ENCODE peak calls at places on chromosomes 4 and X, in four cellular contexts. X is pancreas, Y is substantia nigra, Q is neural progenitor cell. L is an unnamed sample.

GRCh38 chr4:125389713-125390112 is 75.0 kb downstream of the FAT4 start:
- DNase-seq in X (no peak), Y (no peak), Q (no peak), L (peak)

GRCh38 chrX:482702-483203 is 96.0 kb upstream of the PPP2R3B start:
- DNase-seq in X (no peak), Y (no peak), Q (no peak), L (no peak)

GRCh38 chr4:22202351-22203343 is 254.1 kb upstream of the KCNIP4 start:
- DNase-seq in X (no peak), Y (no peak), Q (no peak), L (peak)

GRCh38 chr4:119823891-119824290 is 195.3 kb upstream of the PDE5A start:
- DNase-seq in X (no peak), Y (no peak), Q (no peak), L (no peak)

GRCh38 chrX:30301977-30302376 is 7.2 kb downstream of the NR0B1 start:
- DNase-seq in X (no peak), Y (no peak), Q (peak), L (peak)

GRCh38 chrX:41603591-41603990 is 85.2 kb upstream of the GPR34 start:
- DNase-seq in X (no peak), Y (no peak), Q (no peak), L (no peak)

GRCh38 chrX:10135561-10136399 is 21.0 kb upstream of the CLCN4 start:
- DNase-seq in X (no peak), Y (no peak), Q (no peak), L (no peak)

GRCh38 chr4:25234390-25235367 is 846 bp downstream of the PI4K2B start:
- DNase-seq in X (peak), Y (no peak), Q (peak), L (peak)

GRCh38 chr4:77434299-77435092 is 171.1 kb upstream of the CXCL13 start:
- DNase-seq in X (peak), Y (no peak), Q (no peak), L (no peak)

GRCh38 chr4:115090483-115091075 is 22.8 kb downstream of the NDST4 start:
- DNase-seq in X (no peak), Y (no peak), Q (peak), L (peak)

DNA sequence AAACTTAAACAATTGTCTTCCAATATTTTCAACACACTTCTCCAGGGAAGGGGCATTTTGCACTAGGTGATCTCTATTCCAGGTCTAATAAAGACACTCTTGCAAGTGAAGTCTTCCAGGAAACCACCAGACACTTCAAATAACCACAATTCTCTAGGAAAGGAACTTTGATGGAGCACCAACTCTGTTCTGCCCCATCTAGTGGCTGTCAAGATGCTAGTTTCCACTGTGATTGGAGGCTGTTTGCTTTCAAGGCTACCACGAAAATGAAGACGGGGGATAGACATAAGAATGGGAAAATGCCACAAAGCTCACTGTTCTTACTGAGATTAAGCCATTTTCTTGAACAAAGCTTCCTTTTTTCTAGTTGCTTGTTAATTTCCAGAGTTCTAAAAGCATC is 100.6 kb upstream of the F9 start:
- DNase-seq in X (no peak), Y (no peak), Q (peak), L (peak)
- H3K27ac ChIP-seq in X (no peak), Y (no peak), Q (no peak), L (no peak)

GRCh38 chr4:185813133-185813532 is 1.1 kb upstream of the SORBS2 start:
- DNase-seq in X (no peak), Y (no peak), Q (no peak), L (no peak)

GRCh38 chr4:185805979-185806378 is 6.0 kb downstream of the SORBS2 start:
- DNase-seq in X (no peak), Y (no peak), Q (peak), L (no peak)

GRCh38 chr4:185811509-185812364 is at the start of gene SORBS2:
- DNase-seq in X (peak), Y (no peak), Q (peak), L (peak)

GRCh38 chr4:185809517-185810071 is 2.4 kb downstream of the SORBS2 start:
- DNase-seq in X (no peak), Y (no peak), Q (no peak), L (no peak)

DNA sequence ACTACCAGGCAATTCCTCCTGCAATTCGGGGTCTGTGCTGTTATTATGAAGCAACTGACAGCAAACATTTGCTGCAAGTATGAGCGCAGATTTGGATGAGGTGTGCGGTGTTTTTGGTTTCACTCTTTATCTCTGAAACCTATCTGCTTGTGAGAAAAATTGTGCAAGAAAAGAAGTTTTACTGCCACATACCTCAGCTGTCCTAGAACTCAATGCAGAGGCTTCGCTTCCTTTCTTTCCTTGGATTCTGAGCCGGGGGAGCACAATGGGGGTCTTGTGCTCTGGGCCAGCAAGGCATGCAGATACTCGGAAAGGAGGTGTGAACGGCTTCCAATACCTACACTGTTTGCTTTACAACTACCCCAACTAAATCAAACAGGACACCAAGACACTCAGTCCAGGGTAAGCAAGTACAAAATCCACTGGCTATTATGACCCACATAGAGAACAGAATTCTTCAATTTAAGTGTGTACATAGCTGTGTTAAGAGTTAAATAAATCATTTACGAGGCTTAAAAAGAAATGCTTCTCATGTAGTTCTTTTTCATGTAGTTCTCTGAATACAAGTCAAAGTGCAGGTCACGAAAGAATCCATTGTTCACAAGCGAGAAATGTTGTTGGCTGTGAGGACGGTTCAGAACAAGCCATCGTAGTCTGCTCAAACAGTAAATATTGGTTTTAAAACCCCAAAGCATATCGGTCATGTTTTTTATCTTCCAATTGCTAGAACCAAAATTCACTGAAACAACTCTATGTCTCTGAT is 1.1 kb downstream of the SORBS2 start:
- DNase-seq in X (no peak), Y (no peak), Q (peak), L (peak)
- H3K27ac ChIP-seq in X (peak), Y (no peak), Q (peak), L (peak)

DNA sequence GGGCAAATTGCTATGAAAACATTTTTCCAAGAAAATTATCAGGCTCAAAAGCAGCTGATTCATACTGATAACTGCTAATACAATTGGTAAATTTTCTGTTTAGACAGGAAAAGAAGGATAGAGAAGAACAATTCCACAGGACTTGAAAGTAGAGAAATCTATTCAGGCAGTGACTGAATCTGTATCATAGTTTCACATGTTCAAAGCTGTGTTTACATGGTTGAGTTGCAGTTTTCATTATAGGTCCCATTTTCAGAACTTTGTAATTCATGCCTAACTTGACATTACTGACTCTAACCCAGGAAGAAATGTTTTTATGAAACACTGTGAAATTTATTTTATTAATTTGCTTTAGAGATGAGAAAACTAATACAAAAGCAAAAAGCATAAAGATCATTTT is 43.2 kb upstream of the SEC24B start:
- DNase-seq in X (no peak), Y (no peak), Q (no peak), L (no peak)
- H3K27ac ChIP-seq in X (no peak), Y (no peak), Q (no peak), L (no peak)

GRCh38 chr4:140133576-140133975 is 20.4 kb downstream of the MAML3 start:
- DNase-seq in X (no peak), Y (no peak), Q (no peak), L (no peak)
- H3K27ac ChIP-seq in X (no peak), Y (no peak), Q (no peak), L (no peak)

DNA sequence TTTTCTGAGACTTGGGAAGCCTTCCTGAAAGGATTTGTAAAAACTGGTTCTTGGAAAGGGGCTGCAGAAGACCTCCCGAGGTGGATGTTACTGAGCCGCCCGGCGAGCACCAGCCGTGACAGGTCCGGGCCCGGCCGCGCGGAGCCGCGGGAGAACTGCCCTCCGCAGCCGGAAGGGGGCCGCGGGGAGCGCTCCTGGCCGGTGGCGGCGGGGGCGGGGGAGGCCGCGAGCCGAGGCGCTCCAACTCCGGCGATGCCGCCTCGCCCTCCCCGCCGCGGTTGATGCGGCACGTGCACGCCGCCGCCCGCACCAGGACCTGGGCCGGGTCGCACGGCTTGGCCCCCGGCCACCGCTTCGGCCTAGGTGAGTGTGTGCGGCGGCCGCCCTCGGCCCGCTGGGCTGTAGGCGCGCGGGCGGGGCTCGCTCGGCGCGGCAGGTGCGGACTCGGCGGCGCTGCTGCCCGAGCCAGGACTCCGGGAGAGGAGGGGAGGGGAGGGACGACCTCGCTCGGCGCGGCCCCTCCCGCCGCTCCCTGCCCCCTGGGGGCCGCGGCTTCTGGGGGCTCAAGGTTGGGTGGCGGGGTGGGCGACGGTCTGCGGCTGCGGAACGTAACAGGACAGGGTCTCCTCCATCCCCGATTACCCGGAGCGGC is 1.7 kb downstream of the SPRY1 start:
- DNase-seq in X (peak), Y (peak), Q (peak), L (peak)
- H3K27ac ChIP-seq in X (peak), Y (peak), Q (peak), L (peak)

GRCh38 chr4:8113611-8114343 is 44.8 kb downstream of the ABLIM2 start:
- DNase-seq in X (no peak), Y (no peak), Q (no peak), L (no peak)
- H3K27ac ChIP-seq in X (peak), Y (no peak), Q (no peak), L (no peak)

GRCh38 chrX:23434356-23434884 is 99.8 kb downstream of the PTCHD1 start:
- DNase-seq in X (peak), Y (peak), Q (peak), L (peak)
- H3K27ac ChIP-seq in X (no peak), Y (no peak), Q (no peak), L (no peak)

GRCh38 chr4:47499705-47500104 is 14.6 kb downstream of the ATP10D start:
- DNase-seq in X (no peak), Y (no peak), Q (no peak), L (no peak)
- H3K27ac ChIP-seq in X (no peak), Y (no peak), Q (no peak), L (no peak)

DNA sequence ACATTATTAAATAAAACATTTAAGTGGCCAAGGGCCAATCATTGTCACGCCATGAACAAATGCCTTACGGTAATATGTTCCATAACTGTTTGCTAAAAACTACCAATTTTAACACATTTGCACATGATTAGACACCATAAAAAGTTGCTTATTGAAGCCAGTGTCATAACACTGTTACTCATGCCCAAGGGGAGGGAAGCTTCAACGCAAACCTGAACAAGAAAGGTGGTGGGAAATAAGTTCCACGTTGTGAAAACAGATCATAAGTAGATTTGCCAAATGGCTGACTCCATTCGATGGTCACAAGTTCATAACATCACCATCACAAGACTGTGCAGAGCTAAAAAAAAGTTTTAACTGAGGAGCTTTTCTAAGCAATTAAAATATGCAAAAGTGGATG is 739.2 kb upstream of the FAM241A start:
- DNase-seq in X (no peak), Y (no peak), Q (no peak), L (no peak)
- H3K27ac ChIP-seq in X (no peak), Y (no peak), Q (no peak), L (no peak)

L was measured in mammary epithelial cell.